ENCODE peak calls at places on chromosomes 3 and 15, in four cellular contexts. W is naive B cell; J is stimulated activated CD4-positive, alpha-beta T cell treated with anti-CD3 and anti-CD28 coated beads, Interleukin-1b, Interleukin-23, amount 100 ng/mL, for 1 hour; O is choroid plexus epithelial cell. Z is an unnamed sample.

GRCh38 chr15:38687340-38687739 is 122.7 kb upstream of the RASGRP1 start:
- DNase-seq in J (no peak), W (no peak), O (no peak), Z (no peak)

GRCh38 chr3:148642616-148643015 is 55.1 kb upstream of the AGTR1 start:
- DNase-seq in W (no peak), O (peak), J (no peak), Z (peak)

GRCh38 chr15:58590901-58591300 is 158.6 kb downstream of the ADAM10 start:
- DNase-seq in J (no peak), O (no peak), W (no peak), Z (no peak)

GRCh38 chr15:92463826-92464225 is 70.1 kb downstream of the ST8SIA2 start:
- DNase-seq in W (no peak), J (no peak), O (no peak), Z (no peak)

GRCh38 chr3:71987828-71988227 is 202.9 kb upstream of the PROK2 start:
- DNase-seq in J (no peak), O (peak), W (no peak), Z (peak)

GRCh38 chr15:80251505-80252280 is at the start of gene CTXND1:
- DNase-seq in W (no peak), J (no peak), O (no peak), Z (no peak)

GRCh38 chr3:197468866-197469382 is 86.8 kb downstream of the BDH1 start:
- DNase-seq in O (peak), W (no peak), J (no peak), Z (no peak)

GRCh38 chr3:140292154-140292553 is 357.2 kb downstream of the CLSTN2 start:
- DNase-seq in O (peak), J (no peak), W (no peak), Z (no peak)

GRCh38 chr3:5330152-5330810 is 142.8 kb downstream of the EDEM1 start:
- DNase-seq in W (no peak), J (no peak), O (peak), Z (no peak)

GRCh38 chr3:97432914-97433313 is 331.6 kb upstream of the ARL6 start:
- DNase-seq in W (no peak), O (no peak), J (no peak), Z (no peak)

GRCh38 chr15:94177112-94177511 is 54.2 kb upstream of the MCTP2 start:
- DNase-seq in W (no peak), O (no peak), J (no peak), Z (peak)

GRCh38 chr15:67762610-67763368 is 62.5 kb upstream of the SKOR1 start:
- DNase-seq in O (peak), J (no peak), W (peak), Z (no peak)

GRCh38 chr3:81910244-81910852 is 148.9 kb upstream of the GBE1 start:
- DNase-seq in O (peak), W (peak), J (no peak), Z (peak)

GRCh38 chr3:195888311-195888761 is 20.0 kb downstream of the TNK2 start:
- DNase-seq in W (no peak), J (no peak), O (no peak), Z (no peak)

GRCh38 chr3:188262913-188263683 is 109.1 kb downstream of the LPP start:
- DNase-seq in O (peak), J (no peak), W (no peak), Z (no peak)

GRCh38 chr15:56838085-56838484 is 80.4 kb upstream of the TCF12 start:
- DNase-seq in W (peak), J (no peak), O (no peak), Z (no peak)

GRCh38 chr3:131796558-131796957 is 238.3 kb downstream of the CPNE4 start:
- DNase-seq in O (no peak), W (no peak), J (no peak), Z (no peak)

GRCh38 chr3:124837730-124838186 is 49.4 kb downstream of the ITGB5 start:
- DNase-seq in W (no peak), O (peak), J (no peak), Z (no peak)

GRCh38 chr3:48660800-48661400 is 1.8 kb downstream of the CELSR3 start:
- DNase-seq in O (no peak), W (no peak), J (no peak), Z (no peak)

GRCh38 chr3:69558912-69559311 is 173.0 kb upstream of the FRMD4B start:
- DNase-seq in W (no peak), J (no peak), O (peak), Z (no peak)